ENCODE peak calls at places on chromosomes 13 and 19, in five cellular contexts. One of them, this sample, is unnamed.

GRCh38 chr19:1672769-1673644 is 20.6 kb upstream of the TCF3 start:
- DNase-seq in IMR-90: no peak
- DNase-seq in cardiac muscle cell: no peak
- DNase-seq in heart right ventricle: no peak
- DNase-seq in CD8-positive, alpha-beta memory T cell: no peak
- DNase-seq in this sample: no peak

GRCh38 chr13:48478401-48478800 is 54.5 kb downstream of the RCBTB2 start:
- DNase-seq in heart right ventricle: no peak
- DNase-seq in CD8-positive, alpha-beta memory T cell: no peak
- DNase-seq in cardiac muscle cell: no peak
- DNase-seq in IMR-90: peak; percentile 47
- DNase-seq in this sample: no peak

GRCh38 chr13:109918179-109918651 is 131.8 kb upstream of the IRS2 start:
- DNase-seq in cardiac muscle cell: no peak
- DNase-seq in CD8-positive, alpha-beta memory T cell: no peak
- DNase-seq in heart right ventricle: no peak
- DNase-seq in IMR-90: peak; percentile 30
- DNase-seq in this sample: no peak

GRCh38 chr19:49331616-49332055 is 3.6 kb upstream of the CD37 start:
- DNase-seq in heart right ventricle: no peak
- DNase-seq in CD8-positive, alpha-beta memory T cell: peak; percentile 60
- DNase-seq in cardiac muscle cell: peak; percentile 36
- DNase-seq in IMR-90: peak; percentile 57
- DNase-seq in this sample: no peak

GRCh38 chr19:49936549-49936948 is 7.2 kb upstream of the NUP62 start:
- DNase-seq in CD8-positive, alpha-beta memory T cell: no peak
- DNase-seq in IMR-90: no peak
- DNase-seq in cardiac muscle cell: no peak
- DNase-seq in heart right ventricle: no peak
- DNase-seq in this sample: no peak

GRCh38 chr19:4523306-4524110 is 5.2 kb upstream of the PLIN4 start:
- DNase-seq in IMR-90: peak; percentile 10
- DNase-seq in heart right ventricle: peak; percentile 60
- DNase-seq in CD8-positive, alpha-beta memory T cell: no peak
- DNase-seq in cardiac muscle cell: peak; percentile 70
- DNase-seq in this sample: no peak

GRCh38 chr13:95644611-95645052 is at the start of gene DZIP1:
- DNase-seq in cardiac muscle cell: peak; percentile 90
- DNase-seq in IMR-90: peak; percentile 83
- DNase-seq in CD8-positive, alpha-beta memory T cell: no peak
- DNase-seq in heart right ventricle: peak; percentile 80
- DNase-seq in this sample: no peak

GRCh38 chr19:30864460-30865215 is 484.6 kb downstream of the TSHZ3 start:
- DNase-seq in heart right ventricle: no peak
- DNase-seq in CD8-positive, alpha-beta memory T cell: no peak
- DNase-seq in IMR-90: no peak
- DNase-seq in cardiac muscle cell: no peak
- DNase-seq in this sample: no peak

GRCh38 chr13:64817721-64818120 is 2412.4 kb downstream of the PCDH9 start:
- DNase-seq in cardiac muscle cell: no peak
- DNase-seq in IMR-90: peak; percentile 36
- DNase-seq in heart right ventricle: no peak
- DNase-seq in CD8-positive, alpha-beta memory T cell: no peak
- DNase-seq in this sample: no peak

GRCh38 chr19:33064778-33065550 is at the start of gene RHPN2:
- DNase-seq in CD8-positive, alpha-beta memory T cell: peak; percentile 26
- DNase-seq in heart right ventricle: peak; percentile 70
- DNase-seq in IMR-90: peak; percentile 45
- DNase-seq in cardiac muscle cell: peak; percentile 85
- DNase-seq in this sample: peak; percentile 13

GRCh38 chr13:80945328-80945727 is 604.4 kb upstream of the SPRY2 start:
- DNase-seq in IMR-90: no peak
- DNase-seq in CD8-positive, alpha-beta memory T cell: no peak
- DNase-seq in heart right ventricle: peak; percentile 16
- DNase-seq in cardiac muscle cell: peak; percentile 53
- DNase-seq in this sample: no peak

GRCh38 chr13:33550885-33551284 is 265.3 kb upstream of the STARD13 start:
- DNase-seq in CD8-positive, alpha-beta memory T cell: no peak
- DNase-seq in IMR-90: no peak
- DNase-seq in heart right ventricle: no peak
- DNase-seq in cardiac muscle cell: no peak
- DNase-seq in this sample: no peak

GRCh38 chr19:409515-410242 is 732 bp upstream of the C2CD4C start:
- DNase-seq in CD8-positive, alpha-beta memory T cell: no peak
- DNase-seq in heart right ventricle: no peak
- DNase-seq in IMR-90: no peak
- DNase-seq in cardiac muscle cell: peak; percentile 30
- DNase-seq in this sample: peak; percentile 8

GRCh38 chr19:5627395-5627904 is 4.6 kb downstream of the SAFB start:
- DNase-seq in cardiac muscle cell: no peak
- DNase-seq in heart right ventricle: peak; percentile 40
- DNase-seq in IMR-90: peak; percentile 72
- DNase-seq in CD8-positive, alpha-beta memory T cell: no peak
- DNase-seq in this sample: no peak

GRCh38 chr19:4518345-4519171 is at the start of gene PLIN4:
- DNase-seq in CD8-positive, alpha-beta memory T cell: no peak
- DNase-seq in cardiac muscle cell: no peak
- DNase-seq in heart right ventricle: peak; percentile 85
- DNase-seq in IMR-90: peak; percentile 38
- DNase-seq in this sample: no peak

GRCh38 chr13:75378301-75378700 is 103.7 kb downstream of the TBC1D4 start:
- DNase-seq in CD8-positive, alpha-beta memory T cell: no peak
- DNase-seq in cardiac muscle cell: no peak
- DNase-seq in IMR-90: no peak
- DNase-seq in heart right ventricle: no peak
- DNase-seq in this sample: no peak

GRCh38 chr19:11111117-11111770 is 22.0 kb downstream of the LDLR start:
- DNase-seq in heart right ventricle: no peak
- DNase-seq in cardiac muscle cell: no peak
- DNase-seq in IMR-90: no peak
- DNase-seq in CD8-positive, alpha-beta memory T cell: no peak
- DNase-seq in this sample: no peak

GRCh38 chr13:32988588-32989256 is 27.5 kb upstream of the KL start:
- DNase-seq in CD8-positive, alpha-beta memory T cell: no peak
- DNase-seq in cardiac muscle cell: no peak
- DNase-seq in heart right ventricle: no peak
- DNase-seq in IMR-90: no peak
- DNase-seq in this sample: no peak

GRCh38 chr19:31675187-31675913 is 326.1 kb upstream of the TSHZ3 start:
- DNase-seq in cardiac muscle cell: no peak
- DNase-seq in CD8-positive, alpha-beta memory T cell: no peak
- DNase-seq in IMR-90: peak; percentile 59
- DNase-seq in heart right ventricle: no peak
- DNase-seq in this sample: no peak

GRCh38 chr19:49339364-49340068 is 4.3 kb downstream of the CD37 start:
- DNase-seq in heart right ventricle: peak; percentile 88
- DNase-seq in IMR-90: peak; percentile 50
- DNase-seq in CD8-positive, alpha-beta memory T cell: no peak
- DNase-seq in cardiac muscle cell: peak; percentile 95
- DNase-seq in this sample: no peak

GRCh38 chr19:41696402-41697197 is 8.5 kb upstream of the CEACAM7 start:
- DNase-seq in cardiac muscle cell: no peak
- DNase-seq in heart right ventricle: no peak
- DNase-seq in IMR-90: no peak
- DNase-seq in CD8-positive, alpha-beta memory T cell: no peak
- DNase-seq in this sample: peak; percentile 4

GRCh38 chr13:48161530-48162179 is 66.8 kb upstream of the MED4 start:
- DNase-seq in heart right ventricle: peak; percentile 29
- DNase-seq in CD8-positive, alpha-beta memory T cell: no peak
- DNase-seq in IMR-90: no peak
- DNase-seq in cardiac muscle cell: no peak
- DNase-seq in this sample: no peak

GRCh38 chr19:11375143-11375948 is 880 bp downstream of the SWSAP1 start:
- DNase-seq in IMR-90: no peak
- DNase-seq in heart right ventricle: peak; percentile 53
- DNase-seq in CD8-positive, alpha-beta memory T cell: peak; percentile 82
- DNase-seq in cardiac muscle cell: peak; percentile 53
- DNase-seq in this sample: peak; percentile 86

GRCh38 chr13:113076681-113077401 is 28.8 kb upstream of the F7 start:
- DNase-seq in CD8-positive, alpha-beta memory T cell: no peak
- DNase-seq in IMR-90: no peak
- DNase-seq in heart right ventricle: no peak
- DNase-seq in cardiac muscle cell: no peak
- DNase-seq in this sample: no peak

GRCh38 chr13:29922281-29922821 is 71.9 kb upstream of the UBL3 start:
- DNase-seq in heart right ventricle: no peak
- DNase-seq in IMR-90: peak; percentile 54
- DNase-seq in CD8-positive, alpha-beta memory T cell: no peak
- DNase-seq in cardiac muscle cell: no peak
- DNase-seq in this sample: no peak

DNA sequence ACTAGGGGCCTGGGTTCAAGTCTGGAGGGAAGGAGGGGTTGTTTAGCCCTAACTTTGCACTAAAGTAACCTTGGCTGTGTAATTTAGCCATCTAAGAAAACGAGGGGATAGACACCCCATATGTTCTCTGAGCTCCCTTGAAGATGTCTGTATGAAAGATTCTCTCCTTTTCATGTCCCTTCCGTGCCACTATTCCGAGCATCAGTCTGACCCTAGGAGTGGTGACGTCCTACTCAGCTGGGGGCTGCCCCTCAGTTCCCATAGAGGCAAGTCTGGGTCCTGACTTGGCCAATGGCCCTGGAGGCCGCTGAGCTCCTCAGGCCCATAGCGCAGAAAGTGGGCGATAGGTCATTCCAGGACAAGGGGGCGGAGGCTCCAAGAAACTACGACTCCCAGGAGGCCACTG is 790 bp upstream of the WDFY2 start:
- DNase-seq in IMR-90: no peak
- DNase-seq in CD8-positive, alpha-beta memory T cell: no peak
- DNase-seq in heart right ventricle: no peak
- DNase-seq in cardiac muscle cell: no peak
- DNase-seq in this sample: no peak
- H3K27ac ChIP-seq in IMR-90: peak overlapping the region; percentile 68
- H3K27ac ChIP-seq in CD8-positive, alpha-beta memory T cell: peak overlapping the region; percentile 84
- H3K27ac ChIP-seq in heart right ventricle: peak overlapping the region; percentile 88
- H3K27ac ChIP-seq in cardiac muscle cell: peak overlapping the region; percentile 82
- H3K27ac ChIP-seq in this sample: peak overlapping the region; percentile 88

GRCh38 chr19:28554321-28555091 is 658.4 kb downstream of the UQCRFS1 start:
- DNase-seq in CD8-positive, alpha-beta memory T cell: no peak
- DNase-seq in cardiac muscle cell: no peak
- DNase-seq in IMR-90: no peak
- DNase-seq in heart right ventricle: no peak
- DNase-seq in this sample: no peak

GRCh38 chr19:28555317-28555716 is 657.6 kb downstream of the UQCRFS1 start:
- DNase-seq in CD8-positive, alpha-beta memory T cell: no peak
- DNase-seq in cardiac muscle cell: no peak
- DNase-seq in IMR-90: no peak
- DNase-seq in heart right ventricle: no peak
- DNase-seq in this sample: no peak

GRCh38 chr19:28553764-28554163 is 659.2 kb downstream of the UQCRFS1 start:
- DNase-seq in CD8-positive, alpha-beta memory T cell: no peak
- DNase-seq in IMR-90: no peak
- DNase-seq in heart right ventricle: no peak
- DNase-seq in cardiac muscle cell: no peak
- DNase-seq in this sample: no peak

GRCh38 chr19:28549680-28550277 is 663.2 kb downstream of the UQCRFS1 start:
- DNase-seq in CD8-positive, alpha-beta memory T cell: no peak
- DNase-seq in IMR-90: no peak
- DNase-seq in heart right ventricle: no peak
- DNase-seq in cardiac muscle cell: no peak
- DNase-seq in this sample: no peak

GRCh38 chr19:28553005-28553404 is 659.9 kb downstream of the UQCRFS1 start:
- DNase-seq in CD8-positive, alpha-beta memory T cell: no peak
- DNase-seq in heart right ventricle: no peak
- DNase-seq in IMR-90: no peak
- DNase-seq in cardiac muscle cell: no peak
- DNase-seq in this sample: no peak
- H3K4me3 ChIP-seq in CD8-positive, alpha-beta memory T cell: no peak overlapping the region
- H3K4me3 ChIP-seq in heart right ventricle: no peak overlapping the region
- H3K4me3 ChIP-seq in IMR-90: no peak overlapping the region
- H3K4me3 ChIP-seq in cardiac muscle cell: no peak overlapping the region
- H3K4me3 ChIP-seq in this sample: no peak overlapping the region

DNA sequence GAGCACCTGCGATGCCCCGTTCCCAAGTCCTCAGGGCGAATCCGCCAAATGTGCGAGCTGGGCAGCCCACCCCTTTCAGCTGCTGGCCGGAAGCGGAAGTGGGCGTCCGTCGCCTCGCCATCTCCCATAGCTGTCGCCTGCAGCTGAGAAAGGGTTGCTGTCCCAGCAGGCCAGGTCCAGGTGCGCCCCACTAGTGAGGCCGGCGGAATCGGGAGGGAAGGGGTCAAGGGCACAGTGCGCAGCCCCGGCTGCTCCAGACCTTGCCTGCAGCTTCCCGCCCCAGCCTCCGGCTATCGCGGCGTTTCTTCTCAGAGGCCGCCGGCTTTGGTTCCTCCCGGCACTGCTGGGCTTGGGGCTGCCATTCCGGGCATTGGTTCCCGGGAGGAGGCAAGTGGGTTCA is at the start of gene ZNF177:
- DNase-seq in heart right ventricle: no peak
- DNase-seq in CD8-positive, alpha-beta memory T cell: no peak
- DNase-seq in IMR-90: no peak
- DNase-seq in cardiac muscle cell: no peak
- DNase-seq in this sample: no peak
- H3K9me3 ChIP-seq in heart right ventricle: peaks cover 64% of the 10 kb centered on the region
- H3K9me3 ChIP-seq in CD8-positive, alpha-beta memory T cell: peaks cover 7% of the 10 kb centered on the region
- H3K9me3 ChIP-seq in IMR-90: peaks cover 42% of the 10 kb centered on the region
- H3K9me3 ChIP-seq in cardiac muscle cell: peaks cover 4% of the 10 kb centered on the region
- H3K9me3 ChIP-seq in this sample: peaks cover 70% of the 10 kb centered on the region

GRCh38 chr19:3114018-3114726 is 20.0 kb downstream of the GNA11 start:
- DNase-seq in IMR-90: no peak
- DNase-seq in heart right ventricle: peak; percentile 18
- DNase-seq in CD8-positive, alpha-beta memory T cell: no peak
- DNase-seq in cardiac muscle cell: no peak
- DNase-seq in this sample: no peak
- H3K27ac ChIP-seq in IMR-90: no peak overlapping the region
- H3K27ac ChIP-seq in heart right ventricle: peak overlapping the region; percentile 63
- H3K27ac ChIP-seq in CD8-positive, alpha-beta memory T cell: no peak overlapping the region
- H3K27ac ChIP-seq in cardiac muscle cell: peak overlapping the region; percentile 54
- H3K27ac ChIP-seq in this sample: no peak overlapping the region

GRCh38 chr19:17576758-17577532 is 21.5 kb downstream of the COLGALT1 start:
- DNase-seq in CD8-positive, alpha-beta memory T cell: no peak
- DNase-seq in heart right ventricle: peak; percentile 47
- DNase-seq in cardiac muscle cell: peak; percentile 97
- DNase-seq in IMR-90: no peak
- DNase-seq in this sample: no peak
- H3K4me3 ChIP-seq in CD8-positive, alpha-beta memory T cell: no peak overlapping the region
- H3K4me3 ChIP-seq in heart right ventricle: no peak overlapping the region
- H3K4me3 ChIP-seq in cardiac muscle cell: no peak overlapping the region
- H3K4me3 ChIP-seq in IMR-90: no peak overlapping the region
- H3K4me3 ChIP-seq in this sample: no peak overlapping the region

GRCh38 chr19:9289231-9289884 is 20.3 kb downstream of the ZNF699 start:
- DNase-seq in heart right ventricle: no peak
- DNase-seq in IMR-90: no peak
- DNase-seq in cardiac muscle cell: no peak
- DNase-seq in CD8-positive, alpha-beta memory T cell: no peak
- DNase-seq in this sample: no peak
- H3K9me3 ChIP-seq in heart right ventricle: peaks cover 57% of the 10 kb centered on the region
- H3K9me3 ChIP-seq in IMR-90: peaks cover 33% of the 10 kb centered on the region
- H3K9me3 ChIP-seq in cardiac muscle cell: peaks cover 2% of the 10 kb centered on the region
- H3K9me3 ChIP-seq in CD8-positive, alpha-beta memory T cell: peaks cover 38% of the 10 kb centered on the region
- H3K9me3 ChIP-seq in this sample: peaks cover 76% of the 10 kb centered on the region

GRCh38 chr19:46992699-46993535 is 26.7 kb upstream of the NPAS1 start:
- DNase-seq in heart right ventricle: peak; percentile 63
- DNase-seq in cardiac muscle cell: no peak
- DNase-seq in IMR-90: no peak
- DNase-seq in CD8-positive, alpha-beta memory T cell: no peak
- DNase-seq in this sample: no peak
- H3K27ac ChIP-seq in heart right ventricle: peak overlapping the region; percentile 86
- H3K27ac ChIP-seq in cardiac muscle cell: no peak overlapping the region
- H3K27ac ChIP-seq in IMR-90: no peak overlapping the region
- H3K27ac ChIP-seq in CD8-positive, alpha-beta memory T cell: no peak overlapping the region
- H3K27ac ChIP-seq in this sample: no peak overlapping the region

This sample was measured in naive thymus-derived CD4-positive, alpha-beta T cell.